ENCODE peak calls at places on chromosome 12, in six cellular contexts. H is cardiac muscle cell; Z is kidney tubule cell; U is HCT116; T is erythroblast; M is activated CD4-positive, alpha-beta T cell treated with anti-CD3 and anti-CD28 coated beads, Interleukin-2, amount 50 U/mL, for 4 hours. B is an unnamed sample.

GRCh38 chr12:24921251-24922038 is 27.5 kb downstream of the BCAT1 start:
- DNase-seq in Z (peak; percentile 12), U (no peak), T (no peak), H (peak; percentile 74), M (no peak), B (no peak)

GRCh38 chr12:106139422-106140141 is 828 bp upstream of the NUAK1 start:
- DNase-seq in M (no peak), Z (peak; percentile 88), H (peak; percentile 69), T (no peak), U (peak; percentile 56), B (no peak)

GRCh38 chr12:56880416-56881035 is 53.7 kb downstream of the SDR9C7 start:
- DNase-seq in Z (peak; percentile 62), H (peak; percentile 32), U (no peak), T (peak; percentile 11), M (no peak), B (no peak)

GRCh38 chr12:42382013-42382696 is 56.2 kb downstream of the PPHLN1 start:
- DNase-seq in U (no peak), Z (no peak), T (no peak), H (peak; percentile 71), M (no peak), B (no peak)

GRCh38 chr12:101695698-101696097 is 1.7 kb upstream of the CHPT1 start:
- DNase-seq in T (peak; percentile 26), M (no peak), H (no peak), U (no peak), Z (peak; percentile 55), B (no peak)

GRCh38 chr12:110227138-110227537 is 53.9 kb upstream of the ATP2A2 start:
- DNase-seq in H (no peak), Z (no peak), T (no peak), M (no peak), U (no peak), B (no peak)

GRCh38 chr12:126112141-126112540 is 1046.9 kb downstream of the AACS start:
- DNase-seq in U (no peak), T (no peak), H (no peak), Z (no peak), M (no peak), B (no peak)

GRCh38 chr12:88854260-88854659 is 274.0 kb upstream of the KITLG start:
- DNase-seq in T (no peak), H (peak; percentile 53), U (peak; percentile 43), Z (peak; percentile 94), M (no peak), B (no peak)

GRCh38 chr12:127809236-127809635 is 457.7 kb upstream of the TMEM132C start:
- DNase-seq in M (no peak), Z (peak; percentile 11), T (no peak), H (peak; percentile 62), U (no peak), B (no peak)

GRCh38 chr12:101642115-101643067 is 47.6 kb downstream of the MYBPC1 start:
- DNase-seq in U (no peak), T (no peak), M (no peak), H (no peak), Z (peak; percentile 36), B (no peak)

GRCh38 chr12:81120961-81121360 is 43.1 kb downstream of the ACSS3 start:
- DNase-seq in M (no peak), Z (no peak), T (no peak), U (no peak), H (no peak), B (no peak)

GRCh38 chr12:4859478-4860210 is 50.1 kb upstream of the KCNA1 start:
- DNase-seq in H (no peak), T (no peak), U (no peak), M (no peak), Z (no peak), B (no peak)

GRCh38 chr12:11666651-11667050 is 17.2 kb downstream of the ETV6 start:
- DNase-seq in Z (no peak), M (no peak), U (no peak), H (no peak), T (no peak), B (no peak)

GRCh38 chr12:54412348-54412747 is 6.7 kb downstream of the ITGA5 start:
- DNase-seq in Z (no peak), M (no peak), T (no peak), H (no peak), U (no peak), B (no peak)

GRCh38 chr12:122849352-122850047 is 14.2 kb downstream of the HIP1R start:
- DNase-seq in H (no peak), T (no peak), U (no peak), Z (no peak), M (no peak), B (no peak)

GRCh38 chr12:66352197-66352596 is 49.9 kb downstream of the HELB start:
- DNase-seq in H (peak; percentile 23), M (no peak), U (peak; percentile 19), T (peak; percentile 32), Z (peak; percentile 45), B (no peak)

GRCh38 chr12:55762646-55763045 is 19.7 kb downstream of the GDF11 start:
- DNase-seq in U (no peak), H (no peak), Z (no peak), T (no peak), M (no peak), B (no peak)

GRCh38 chr12:2396448-2396871 is 343.7 kb downstream of the CACNA1C start:
- DNase-seq in Z (no peak), M (no peak), T (no peak), U (no peak), H (peak; percentile 81), B (no peak)

GRCh38 chr12:121111684-121112083 is 21.0 kb upstream of the P2RX7 start:
- DNase-seq in Z (no peak), T (no peak), U (no peak), H (no peak), M (no peak), B (no peak)

B was measured in activated effector memory CD4-positive, alpha-beta T cell treated with Interleukin-2 at 50 U/mL for 16 hours.